ENCODE peak calls at places on chromosomes 13 and 19, in six cellular contexts. One of them, this sample, is unnamed.

GRCh38 chr19:48569814-48570213 is 17.8 kb downstream of the SULT2B1 start:
- DNase-seq in AG08395: no peak
- DNase-seq in T-helper 2 cell: no peak
- DNase-seq in skeletal muscle cell: peak; percentile 14
- DNase-seq in mucosa of gallbladder: no peak
- DNase-seq in nucleus accumbens: no peak
- DNase-seq in this sample: peak; percentile 71

GRCh38 chr13:67353891-67354459 is 123.8 kb upstream of the PCDH9 start:
- DNase-seq in AG08395: no peak
- DNase-seq in T-helper 2 cell: no peak
- DNase-seq in skeletal muscle cell: peak; percentile 52
- DNase-seq in mucosa of gallbladder: no peak
- DNase-seq in nucleus accumbens: no peak
- DNase-seq in this sample: no peak

GRCh38 chr19:49588370-49589122 is 2.4 kb upstream of the PRR12 start:
- DNase-seq in AG08395: no peak
- DNase-seq in T-helper 2 cell: peak; percentile 45
- DNase-seq in skeletal muscle cell: no peak
- DNase-seq in mucosa of gallbladder: no peak
- DNase-seq in nucleus accumbens: no peak
- DNase-seq in this sample: no peak

GRCh38 chr19:45478454-45479238 is 10.8 kb downstream of the FOSB start:
- DNase-seq in AG08395: peak; percentile 80
- DNase-seq in T-helper 2 cell: peak; percentile 86
- DNase-seq in skeletal muscle cell: peak; percentile 89
- DNase-seq in mucosa of gallbladder: peak; percentile 89
- DNase-seq in nucleus accumbens: peak; percentile 88
- DNase-seq in this sample: peak; percentile 82

GRCh38 chr13:106357198-106357597 is 178.3 kb downstream of the EFNB2 start:
- DNase-seq in AG08395: peak; percentile 64
- DNase-seq in T-helper 2 cell: no peak
- DNase-seq in skeletal muscle cell: no peak
- DNase-seq in mucosa of gallbladder: no peak
- DNase-seq in nucleus accumbens: no peak
- DNase-seq in this sample: peak; percentile 29

GRCh38 chr19:50333737-50334617 is 4.8 kb upstream of the KCNC3 start:
- DNase-seq in AG08395: peak; percentile 98
- DNase-seq in T-helper 2 cell: peak; percentile 75
- DNase-seq in skeletal muscle cell: peak; percentile 16
- DNase-seq in mucosa of gallbladder: peak; percentile 81
- DNase-seq in nucleus accumbens: peak; percentile 91
- DNase-seq in this sample: no peak

GRCh38 chr19:34345934-34346333 is 19.1 kb upstream of the GPI start:
- DNase-seq in AG08395: peak; percentile 87
- DNase-seq in T-helper 2 cell: peak; percentile 44
- DNase-seq in skeletal muscle cell: no peak
- DNase-seq in mucosa of gallbladder: peak; percentile 58
- DNase-seq in nucleus accumbens: peak; percentile 24
- DNase-seq in this sample: peak; percentile 66

GRCh38 chr19:8615022-8615421 is 4.5 kb upstream of the ADAMTS10 start:
- DNase-seq in AG08395: no peak
- DNase-seq in T-helper 2 cell: no peak
- DNase-seq in skeletal muscle cell: no peak
- DNase-seq in mucosa of gallbladder: no peak
- DNase-seq in nucleus accumbens: no peak
- DNase-seq in this sample: peak; percentile 75

GRCh38 chr13:33787051-33787591 is 30.8 kb upstream of the RFC3 start:
- DNase-seq in AG08395: no peak
- DNase-seq in T-helper 2 cell: peak; percentile 12
- DNase-seq in skeletal muscle cell: no peak
- DNase-seq in mucosa of gallbladder: no peak
- DNase-seq in nucleus accumbens: no peak
- DNase-seq in this sample: peak; percentile 50

GRCh38 chr19:49084206-49085019 is 838 bp upstream of the SNRNP70 start:
- DNase-seq in AG08395: no peak
- DNase-seq in T-helper 2 cell: no peak
- DNase-seq in skeletal muscle cell: no peak
- DNase-seq in mucosa of gallbladder: no peak
- DNase-seq in nucleus accumbens: no peak
- DNase-seq in this sample: no peak

GRCh38 chr19:30068528-30069395 is 126.7 kb downstream of the URI1 start:
- DNase-seq in AG08395: no peak
- DNase-seq in T-helper 2 cell: no peak
- DNase-seq in skeletal muscle cell: no peak
- DNase-seq in mucosa of gallbladder: no peak
- DNase-seq in nucleus accumbens: no peak
- DNase-seq in this sample: no peak

GRCh38 chr19:18765224-18765623 is 25.9 kb downstream of the COMP start:
- DNase-seq in AG08395: no peak
- DNase-seq in T-helper 2 cell: no peak
- DNase-seq in skeletal muscle cell: no peak
- DNase-seq in mucosa of gallbladder: no peak
- DNase-seq in nucleus accumbens: no peak
- DNase-seq in this sample: no peak

GRCh38 chr19:16619456-16619855 is 8.5 kb downstream of the MED26 start:
- DNase-seq in AG08395: no peak
- DNase-seq in T-helper 2 cell: no peak
- DNase-seq in skeletal muscle cell: no peak
- DNase-seq in mucosa of gallbladder: no peak
- DNase-seq in nucleus accumbens: no peak
- DNase-seq in this sample: peak; percentile 41

GRCh38 chr19:19592690-19593089 is 25.8 kb downstream of the PBX4 start:
- DNase-seq in AG08395: no peak
- DNase-seq in T-helper 2 cell: no peak
- DNase-seq in skeletal muscle cell: no peak
- DNase-seq in mucosa of gallbladder: no peak
- DNase-seq in nucleus accumbens: no peak
- DNase-seq in this sample: no peak

GRCh38 chr13:39530996-39531395 is 72.0 kb downstream of the LHFPL6 start:
- DNase-seq in AG08395: peak; percentile 31
- DNase-seq in T-helper 2 cell: no peak
- DNase-seq in skeletal muscle cell: no peak
- DNase-seq in mucosa of gallbladder: no peak
- DNase-seq in nucleus accumbens: no peak
- DNase-seq in this sample: no peak

This sample was measured in MG63.